ENCODE peak calls at places on chromosomes 5 and 9, in five cellular contexts. I is thyroid gland; L is GM12864; H is CD8-positive, alpha-beta memory T cell; X is left ventricle myocardium inferior. A is an unnamed sample.

GRCh38 chr5:10581867-10582511 is 18.1 kb downstream of the ANKRD33B start:
- DNase-seq in I (no peak), L (no peak), X (no peak), H (no peak), A (no peak)

GRCh38 chr9:121478816-121479676 is 20.6 kb downstream of the GGTA1 start:
- DNase-seq in H (no peak), X (no peak), L (no peak), I (no peak), A (no peak)

GRCh38 chr5:150077060-150077459 is 9.3 kb downstream of the CSF1R start:
- DNase-seq in I (no peak), L (no peak), X (no peak), H (no peak), A (peak)

GRCh38 chr9:93416530-93417235 is 34.8 kb upstream of the FAM120A start:
- DNase-seq in X (no peak), L (no peak), I (no peak), H (no peak), A (no peak)

GRCh38 chr9:95313010-95313498 is 4.5 kb downstream of the FANCC start:
- DNase-seq in L (no peak), H (no peak), X (peak), I (peak), A (peak)

GRCh38 chr5:14599717-14600116 is 18.1 kb downstream of the OTULINL start:
- DNase-seq in I (no peak), L (no peak), X (no peak), H (no peak), A (no peak)

GRCh38 chr5:3709724-3710348 is 114.2 kb downstream of the IRX1 start:
- DNase-seq in L (no peak), X (no peak), I (no peak), H (no peak), A (no peak)

GRCh38 chr5:16656561-16657191 is 39.9 kb upstream of the RETREG1 start:
- DNase-seq in H (no peak), I (no peak), X (no peak), L (no peak), A (no peak)

GRCh38 chr5:170293273-170293672 is 4.3 kb downstream of the LCP2 start:
- DNase-seq in I (no peak), X (no peak), H (peak), L (peak), A (no peak)

GRCh38 chr5:36666986-36667385 is 60.6 kb downstream of the SLC1A3 start:
- DNase-seq in L (no peak), X (no peak), I (peak), H (no peak), A (no peak)

GRCh38 chr5:131589510-131590348 is 45.3 kb downstream of the RAPGEF6 start:
- DNase-seq in H (peak), X (no peak), L (peak), I (no peak), A (no peak)

GRCh38 chr5:57082441-57083067 is 91.3 kb upstream of the GPBP1 start:
- DNase-seq in X (no peak), H (no peak), I (no peak), L (no peak), A (no peak)

GRCh38 chr9:101727621-101728524 is 10.6 kb downstream of the GRIN3A start:
- DNase-seq in I (no peak), X (no peak), L (peak), H (no peak), A (no peak)

GRCh38 chr5:173618927-173619519 is 2.6 kb upstream of the BOD1 start:
- DNase-seq in L (peak), I (peak), X (no peak), H (no peak), A (no peak)

GRCh38 chr9:110130791-110131416 is 77.1 kb downstream of the C9orf152 start:
- DNase-seq in L (no peak), X (no peak), H (no peak), I (no peak), A (no peak)

GRCh38 chr5:139764250-139764791 is 31.3 kb upstream of the PSD2 start:
- DNase-seq in X (no peak), H (peak), L (no peak), I (no peak), A (no peak)

GRCh38 chr5:17118631-17119030 is 98.8 kb upstream of the BASP1 start:
- DNase-seq in X (no peak), H (no peak), I (no peak), L (no peak), A (no peak)

GRCh38 chr9:18795947-18796705 is 236.9 kb downstream of the SAXO1 start:
- DNase-seq in I (no peak), X (no peak), H (no peak), L (no peak), A (no peak)

GRCh38 chr5:127993476-127993875 is 90.1 kb upstream of the SLC12A2 start:
- DNase-seq in H (no peak), X (no peak), L (no peak), I (no peak), A (no peak)

GRCh38 chr5:18811616-18812015 is 1176.4 kb downstream of the CDH18 start:
- DNase-seq in H (no peak), I (no peak), X (no peak), L (no peak), A (no peak)

GRCh38 chr9:121269030-121269887 is 1.3 kb downstream of the GSN start:
- DNase-seq in L (no peak), I (peak), H (no peak), X (no peak), A (peak)

GRCh38 chr5:160492565-160492964 is 70.9 kb downstream of the PTTG1 start:
- DNase-seq in L (no peak), H (no peak), I (no peak), X (no peak), A (no peak)

GRCh38 chr9:96626912-96627311 is 7.3 kb upstream of the CDC14B start:
- DNase-seq in I (no peak), X (no peak), L (no peak), H (no peak), A (no peak)

GRCh38 chr5:150510460-150511263 is 2.7 kb downstream of the NDST1 start:
- DNase-seq in H (no peak), X (no peak), L (no peak), I (peak), A (no peak)

GRCh38 chr5:148559461-148559860 is 94.9 kb downstream of the HTR4 start:
- DNase-seq in X (no peak), H (no peak), I (no peak), L (no peak), A (no peak)

GRCh38 chr9:77449177-77450092 is 198.7 kb downstream of the GNA14 start:
- DNase-seq in X (no peak), H (no peak), I (no peak), L (no peak), A (no peak)

GRCh38 chr5:79567926-79568549 is 44.2 kb upstream of the TENT2 start:
- DNase-seq in H (no peak), X (no peak), I (no peak), L (no peak), A (no peak)

GRCh38 chr9:93598647-93599241 is 22.4 kb downstream of the PHF2 start:
- DNase-seq in I (no peak), H (no peak), L (no peak), X (no peak), A (peak)

GRCh38 chr9:77977210-77977611 is 54.4 kb downstream of the GNAQ start:
- DNase-seq in I (peak), X (peak), H (peak), L (peak), A (no peak)

GRCh38 chr5:56845277-56845676 is 29.9 kb downstream of the MAP3K1 start:
- DNase-seq in X (no peak), H (no peak), L (no peak), I (no peak), A (no peak)

GRCh38 chr5:149581931-149582768 is 852 bp downstream of the ARHGEF37 start:
- DNase-seq in L (no peak), I (no peak), X (no peak), H (no peak), A (no peak)

GRCh38 chr5:139275536-139276297 is 17.8 kb upstream of the MATR3 start:
- DNase-seq in L (no peak), I (no peak), X (no peak), H (no peak), A (no peak)

GRCh38 chr9:104769655-104770054 is 5.7 kb downstream of the NIPSNAP3B start:
- DNase-seq in I (no peak), H (no peak), L (no peak), X (no peak), A (no peak)

GRCh38 chr5:37015795-37016666 is 139.5 kb downstream of the NIPBL start:
- DNase-seq in I (no peak), H (no peak), L (no peak), X (no peak), A (no peak)

GRCh38 chr5:180343110-180343845 is 9.9 kb downstream of the GFPT2 start:
- DNase-seq in H (no peak), I (peak), L (no peak), X (no peak), A (peak)

GRCh38 chr9:12748016-12748415 is 26.8 kb upstream of the LURAP1L start:
- DNase-seq in L (no peak), I (no peak), H (no peak), X (no peak), A (no peak)

GRCh38 chr5:170623576-170624181 is 119.9 kb downstream of the KCNIP1 start:
- DNase-seq in X (no peak), I (peak), H (no peak), L (no peak), A (no peak)

GRCh38 chr5:31033295-31033694 is 160.2 kb upstream of the CDH6 start:
- DNase-seq in I (no peak), H (no peak), X (no peak), L (no peak), A (no peak)

GRCh38 chr5:94705427-94705826 is 87.0 kb downstream of the SLF1 start:
- DNase-seq in X (no peak), H (no peak), I (no peak), L (no peak), A (no peak)

GRCh38 chr9:137198748-137199276 is 1.7 kb downstream of the TPRN start:
- DNase-seq in H (no peak), X (no peak), L (no peak), I (no peak), A (no peak)
- H3K4me3 ChIP-seq in H (no peak), X (peak), L (no peak), I (no peak), A (no peak)

DNA sequence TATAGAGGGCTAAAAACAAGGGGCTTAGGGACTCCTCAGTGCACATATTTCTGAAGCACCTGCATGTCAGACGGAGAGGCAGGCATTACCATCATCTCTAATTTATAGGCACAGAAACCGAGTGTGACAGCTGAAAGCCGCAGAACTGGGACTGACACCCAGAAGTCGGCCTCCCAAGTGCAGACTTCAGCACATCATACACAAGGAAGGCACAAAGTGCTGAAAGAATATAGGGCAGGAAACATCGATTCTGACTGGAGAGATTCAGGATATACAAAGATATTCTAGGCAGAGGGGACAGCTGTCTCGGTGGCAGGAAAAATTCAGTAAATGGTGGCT is 11.2 kb downstream of the MRPS27 start:
- DNase-seq in I (no peak), X (no peak), L (no peak), H (no peak), A (no peak)
- H3K4me3 ChIP-seq in I (no peak), X (peak), L (no peak), H (peak), A (no peak)

DNA sequence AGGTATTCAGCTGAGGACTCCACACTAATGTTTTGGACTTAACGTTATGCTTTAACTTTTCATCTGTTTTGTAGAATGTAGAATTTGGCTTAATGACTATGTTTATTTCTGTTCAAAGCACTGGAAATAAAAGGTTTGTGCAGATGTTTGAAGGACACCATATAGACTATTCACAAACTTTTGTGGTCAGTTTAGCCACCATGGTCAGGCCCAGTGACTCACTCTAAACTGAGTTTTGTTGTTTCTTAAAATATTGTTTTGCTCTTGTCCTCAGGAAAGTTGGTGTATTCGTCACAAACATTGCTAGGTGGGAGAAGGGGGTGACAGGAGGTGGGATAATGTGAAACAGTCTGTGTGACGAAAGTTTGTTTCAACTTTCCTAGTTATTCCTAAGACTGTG is 35.0 kb upstream of the LIFR start:
- DNase-seq in I (no peak), H (no peak), X (no peak), L (no peak), A (no peak)
- H3K4me3 ChIP-seq in I (no peak), H (no peak), X (no peak), L (no peak), A (no peak)

GRCh38 chr5:167699434-167699833 is 592.0 kb upstream of the WWC1 start:
- DNase-seq in H (no peak), I (no peak), X (no peak), L (no peak), A (no peak)
- H3K4me3 ChIP-seq in H (no peak), I (no peak), X (no peak), L (no peak), A (no peak)

GRCh38 chr9:38392235-38393127 is at the start of gene ALDH1B1:
- DNase-seq in H (peak), I (peak), X (peak), L (peak), A (peak)

GRCh38 chr9:38393128-38393809 is 767 bp downstream of the ALDH1B1 start:
- DNase-seq in X (no peak), I (no peak), L (no peak), H (no peak), A (peak)

GRCh38 chr9:38390851-38391250 is 1.7 kb upstream of the ALDH1B1 start:
- DNase-seq in L (no peak), H (no peak), X (no peak), I (no peak), A (no peak)

GRCh38 chr9:38390442-38390841 is 2.1 kb upstream of the ALDH1B1 start:
- DNase-seq in I (no peak), H (no peak), X (no peak), L (no peak), A (no peak)

DNA sequence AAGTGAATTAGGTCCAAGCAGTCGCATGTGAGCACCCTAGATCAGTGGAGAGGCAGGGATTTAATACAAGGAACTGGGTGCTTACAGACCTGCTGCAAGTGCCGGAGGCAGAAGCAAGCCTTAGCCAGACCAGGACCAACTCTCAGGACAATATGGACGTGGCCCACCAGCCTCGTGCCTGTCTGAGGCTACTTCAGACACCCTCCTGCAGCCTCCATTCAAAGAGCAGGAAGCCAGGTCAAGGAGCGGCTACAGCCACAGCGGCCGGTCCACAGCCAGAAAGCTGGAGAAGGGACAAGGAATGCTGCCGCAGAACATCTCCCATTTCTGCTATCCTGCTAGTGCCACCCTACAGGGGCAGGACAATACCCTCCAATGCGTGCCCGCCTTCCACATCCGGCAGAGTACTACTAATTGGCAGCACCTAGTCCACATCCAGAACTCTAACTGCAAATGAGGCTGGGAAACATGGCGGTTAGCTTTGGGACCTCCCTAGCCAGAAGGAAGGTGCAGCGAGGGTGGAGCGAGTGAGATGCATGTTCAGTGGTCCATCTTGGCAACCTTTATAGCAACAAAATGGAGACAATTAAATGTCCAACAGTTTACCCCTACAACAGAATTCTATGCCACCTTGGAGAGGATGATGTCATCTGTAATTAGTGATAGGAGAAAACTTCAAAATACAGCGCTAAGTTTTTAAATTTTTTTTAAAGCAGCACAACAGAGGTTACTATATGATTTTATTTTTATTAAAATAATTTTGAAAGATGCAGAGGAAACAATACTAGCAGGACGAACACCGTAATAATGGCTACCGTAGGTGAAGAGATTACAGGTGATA is 1.0 kb upstream of the ALDH1B1 start:
- DNase-seq in X (no peak), L (no peak), H (no peak), I (no peak), A (no peak)
- H3K4me3 ChIP-seq in X (peak), L (no peak), H (no peak), I (no peak), A (no peak)

DNA sequence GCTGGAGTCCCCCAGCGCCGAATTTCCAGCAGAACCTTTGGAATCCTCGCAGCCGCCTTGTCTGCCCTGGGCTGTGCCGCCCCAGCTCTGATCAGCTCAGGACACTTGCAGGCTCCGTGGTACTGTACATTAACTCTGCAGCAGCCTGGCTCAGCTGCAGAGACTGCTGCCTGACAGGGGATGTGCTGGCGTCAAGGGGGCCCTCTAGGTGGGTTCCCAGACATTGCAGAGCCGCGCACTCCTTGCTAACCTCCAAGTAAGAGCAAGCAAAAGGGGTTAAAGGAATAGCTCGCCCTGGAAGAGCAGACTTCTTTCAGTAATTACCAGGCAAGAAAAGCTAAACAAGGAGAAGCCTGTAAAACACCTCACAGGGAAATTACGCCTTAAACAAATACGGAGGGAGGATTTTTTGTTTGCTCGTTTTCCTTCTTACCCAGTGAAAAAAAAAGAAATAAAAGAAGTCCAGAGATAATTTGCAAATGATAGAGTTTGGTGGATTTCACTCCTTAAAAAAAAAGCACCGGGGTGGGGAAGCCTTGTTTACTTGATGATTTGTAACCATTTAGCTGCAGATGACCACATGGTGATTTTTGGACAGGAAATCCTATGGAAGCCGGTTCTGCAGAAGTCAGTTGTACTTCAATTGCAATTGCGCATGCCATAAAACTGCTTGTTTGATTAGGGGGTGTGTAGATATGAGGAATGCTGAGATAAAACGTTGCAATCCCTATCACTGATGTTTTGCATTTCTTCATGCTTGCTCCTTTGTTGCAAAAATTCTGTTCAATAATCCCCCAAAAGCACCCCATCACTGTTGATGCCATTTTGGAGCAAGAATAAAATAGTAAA is 305.8 kb downstream of the PDE4D start:
- DNase-seq in H (no peak), X (peak), I (peak), L (no peak), A (no peak)
- H3K4me3 ChIP-seq in H (no peak), X (peak), I (no peak), L (no peak), A (peak)

GRCh38 chr9:134273647-134274046 is 52.6 kb upstream of the RXRA start:
- DNase-seq in I (no peak), H (no peak), X (no peak), L (no peak), A (no peak)

GRCh38 chr9:134275379-134275778 is 50.9 kb upstream of the RXRA start:
- DNase-seq in H (no peak), I (no peak), L (no peak), X (no peak), A (no peak)

GRCh38 chr9:134268308-134268724 is 57.9 kb upstream of the RXRA start:
- DNase-seq in H (no peak), I (no peak), L (no peak), X (no peak), A (no peak)

GRCh38 chr9:134271338-134272301 is 54.6 kb upstream of the RXRA start:
- DNase-seq in L (no peak), X (no peak), H (no peak), I (peak), A (no peak)

DNA sequence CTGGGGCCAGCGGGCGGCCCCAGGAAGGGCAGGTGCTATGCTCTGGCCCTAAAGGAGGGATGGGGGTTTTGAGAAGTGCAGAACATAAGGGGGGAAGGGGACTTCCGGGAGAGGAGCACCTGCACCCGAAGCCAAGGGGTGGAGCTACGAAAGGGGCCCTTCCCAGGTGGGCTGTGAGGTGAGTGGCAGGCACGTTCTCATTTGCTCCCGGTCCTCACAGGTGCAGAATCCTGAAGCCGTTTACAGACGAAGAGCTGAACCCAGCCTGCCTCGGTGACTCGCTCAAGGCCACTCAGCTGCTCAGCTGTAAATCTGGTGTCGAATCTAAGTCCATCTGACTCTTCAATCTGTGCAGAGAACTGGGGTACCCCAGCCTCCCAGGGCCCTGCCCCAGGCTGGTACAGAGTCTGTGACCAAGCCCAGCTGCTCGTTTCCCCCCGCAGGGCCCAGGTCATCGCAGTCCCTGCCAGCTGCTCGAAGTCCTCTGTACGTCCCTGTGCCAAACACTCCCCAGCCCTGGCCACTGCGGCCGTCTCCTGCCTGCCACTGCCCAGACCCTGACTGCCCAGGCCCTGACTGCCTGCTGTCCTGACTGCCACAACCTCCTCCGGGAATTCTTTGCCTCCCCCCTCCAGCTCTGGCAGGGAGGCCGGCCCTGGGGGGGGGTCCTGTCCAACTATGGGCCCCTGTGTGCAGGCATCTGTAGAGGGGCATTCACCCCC is 53.8 kb upstream of the RXRA start:
- DNase-seq in X (no peak), H (no peak), I (no peak), L (no peak), A (no peak)
- H3K4me3 ChIP-seq in X (no peak), H (no peak), I (no peak), L (no peak), A (no peak)

A was measured in aorta.